ENCODE peak calls at places on chromosomes 11 and 22, in five cellular contexts. A is spleen, T is left ventricle myocardium inferior, X is coronary artery, P is Calu3. Z is an unnamed sample.

GRCh38 chr11:36985562-36985961 is 387.5 kb upstream of the RAG2 start:
- DNase-seq in A (no peak), T (no peak), X (no peak), P (no peak), Z (no peak)

GRCh38 chr11:279040-279965 is 1.1 kb downstream of the NLRP6 start:
- DNase-seq in A (peak), T (no peak), X (no peak), P (no peak), Z (no peak)

GRCh38 chr11:45180888-45181594 is 34.6 kb downstream of the PRDM11 start:
- DNase-seq in A (no peak), T (peak), X (peak), P (peak), Z (peak)

GRCh38 chr22:27412866-27413445 is 388.6 kb downstream of the MN1 start:
- DNase-seq in A (peak), T (no peak), X (no peak), P (no peak), Z (no peak)

GRCh38 chr11:119206512-119207299 is 567 bp downstream of the CBL start:
- DNase-seq in A (peak), T (peak), X (peak), P (peak), Z (peak)

GRCh38 chr11:69111578-69112247 is 44.0 kb upstream of the SMIM38 start:
- DNase-seq in A (no peak), T (no peak), X (no peak), P (no peak), Z (no peak)

GRCh38 chr11:46288451-46288850 is 11.0 kb downstream of the CREB3L1 start:
- DNase-seq in A (no peak), T (no peak), X (no peak), P (no peak), Z (no peak)

GRCh38 chr11:12693485-12694181 is 19.4 kb downstream of the TEAD1 start:
- DNase-seq in A (no peak), T (peak), X (peak), P (peak), Z (peak)

GRCh38 chr11:37449146-37449545 is 851.1 kb upstream of the RAG2 start:
- DNase-seq in A (no peak), T (no peak), X (no peak), P (peak), Z (no peak)

GRCh38 chr22:41826430-41827383 is 6.2 kb upstream of the SREBF2 start:
- DNase-seq in A (no peak), T (no peak), X (no peak), P (no peak), Z (no peak)

GRCh38 chr11:134266440-134266839 is 9.7 kb upstream of the GLB1L3 start:
- DNase-seq in A (no peak), T (no peak), X (no peak), P (no peak), Z (no peak)

GRCh38 chr11:71425851-71426250 is 22.3 kb downstream of the DHCR7 start:
- DNase-seq in A (no peak), T (no peak), X (no peak), P (no peak), Z (no peak)

GRCh38 chr11:96134622-96135021 is 208.4 kb downstream of the MAML2 start:
- DNase-seq in A (no peak), T (no peak), X (no peak), P (no peak), Z (no peak)

GRCh38 chr11:46577058-46577457 is 16.8 kb downstream of the AMBRA1 start:
- DNase-seq in A (no peak), T (no peak), X (no peak), P (no peak), Z (no peak)

GRCh38 chr11:3092603-3093141 is 35.4 kb upstream of the CARS1 start:
- DNase-seq in A (no peak), T (no peak), X (no peak), P (no peak), Z (no peak)

GRCh38 chr11:44943118-44943517 is 7.6 kb downstream of the TP53I11 start:
- DNase-seq in A (peak), T (no peak), X (no peak), P (no peak), Z (no peak)

GRCh38 chr22:36398602-36399472 is 11.1 kb upstream of the MYH9 start:
- DNase-seq in A (no peak), T (no peak), X (no peak), P (peak), Z (no peak)

GRCh38 chr11:59807047-59807446 is 3.5 kb downstream of the MRPL16 start:
- DNase-seq in A (no peak), T (no peak), X (no peak), P (no peak), Z (no peak)

GRCh38 chr11:133326849-133327248 is 205.5 kb downstream of the OPCML start:
- DNase-seq in A (no peak), T (no peak), X (no peak), P (no peak), Z (no peak)

GRCh38 chr11:76388408-76388807 is 7.3 kb downstream of the GVQW3 start:
- DNase-seq in A (no peak), T (no peak), X (no peak), P (no peak), Z (no peak)

GRCh38 chr11:2704896-2705606 is 5.3 kb upstream of the KCNQ1OT1 start:
- DNase-seq in A (peak), T (no peak), X (no peak), P (no peak), Z (no peak)

GRCh38 chr11:36037031-36037430 is 93.2 kb downstream of the LDLRAD3 start:
- DNase-seq in A (no peak), T (peak), X (no peak), P (peak), Z (no peak)

GRCh38 chr11:120391297-120391696 is 55.1 kb downstream of the ARHGEF12 start:
- DNase-seq in A (no peak), T (no peak), X (no peak), P (peak), Z (peak)

GRCh38 chr22:20429254-20430100 is 8.1 kb downstream of the SCARF2 start:
- DNase-seq in A (peak), T (peak), X (no peak), P (peak), Z (peak)

GRCh38 chr11:118263694-118264567 is at the start of gene MPZL2:
- DNase-seq in A (peak), T (peak), X (no peak), P (peak), Z (peak)

GRCh38 chr11:35166369-35167360 is 27.7 kb downstream of the CD44 start:
- DNase-seq in A (peak), T (no peak), X (no peak), P (peak), Z (no peak)

GRCh38 chr11:67298786-67299185 is 4.5 kb upstream of the SSH3 start:
- DNase-seq in A (no peak), T (no peak), X (no peak), P (no peak), Z (no peak)

GRCh38 chr11:129410561-129410960 is 34.9 kb downstream of the BARX2 start:
- DNase-seq in A (no peak), T (no peak), X (no peak), P (no peak), Z (no peak)

GRCh38 chr11:38019072-38019775 is 1421.2 kb upstream of the RAG2 start:
- DNase-seq in A (no peak), T (no peak), X (no peak), P (peak), Z (peak)

GRCh38 chr11:23555085-23555484 is 694.8 kb upstream of the CCDC179 start:
- DNase-seq in A (no peak), T (no peak), X (no peak), P (no peak), Z (no peak)

GRCh38 chr22:38844661-38845367 is 986 bp upstream of the NPTXR start:
- DNase-seq in A (no peak), T (no peak), X (no peak), P (no peak), Z (no peak)

GRCh38 chr22:42366815-42367581 is 65.2 kb downstream of the NFAM1 start:
- DNase-seq in A (no peak), T (peak), X (no peak), P (no peak), Z (no peak)

GRCh38 chr11:108887436-108888238 is 222.8 kb downstream of the DDX10 start:
- DNase-seq in A (no peak), T (no peak), X (no peak), P (no peak), Z (no peak)

GRCh38 chr11:11069741-11070550 is 212.1 kb upstream of the ZBED5 start:
- DNase-seq in A (no peak), T (no peak), X (no peak), P (no peak), Z (no peak)

GRCh38 chr22:39535302-39535805 is 2.8 kb upstream of the RPS19BP1 start:
- DNase-seq in A (no peak), T (no peak), X (no peak), P (no peak), Z (no peak)

GRCh38 chr11:107821199-107821926 is 37.2 kb downstream of the SLC35F2 start:
- DNase-seq in A (no peak), T (no peak), X (no peak), P (no peak), Z (peak)

GRCh38 chr11:78961186-78961782 is 386.6 kb upstream of the NARS2 start:
- DNase-seq in A (no peak), T (no peak), X (no peak), P (peak), Z (peak)

GRCh38 chr22:44957267-44957905 is 52.4 kb downstream of the PHF21B start:
- DNase-seq in A (no peak), T (no peak), X (no peak), P (no peak), Z (no peak)
- TF ChIP-seq CTCF in A (no peak), T (no peak), X (no peak), P (no peak), Z (peak)

DNA sequence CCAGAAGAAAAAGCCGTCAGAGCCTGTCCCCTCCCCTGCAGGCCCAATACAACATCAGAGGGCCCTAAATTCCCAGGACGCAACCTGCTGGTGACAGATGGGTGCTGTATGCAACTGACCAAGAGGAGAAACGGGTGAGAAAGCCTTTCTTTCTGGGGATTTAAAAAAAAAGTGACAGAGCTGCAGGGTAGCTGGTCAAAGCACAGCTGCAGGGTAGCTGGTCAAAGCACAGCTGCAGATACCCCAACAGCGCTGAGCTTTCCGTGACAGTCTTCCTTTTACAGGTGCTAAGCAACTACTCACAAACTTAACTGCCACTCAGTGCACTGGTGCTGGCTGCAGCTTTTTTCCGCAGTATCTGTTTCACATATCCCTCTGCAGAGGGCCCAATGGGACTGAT is 17.8 kb downstream of the AP1B1 start:
- DNase-seq in A (peak), T (no peak), X (no peak), P (no peak), Z (no peak)
- TF ChIP-seq CTCF in A (no peak), T (no peak), X (no peak), P (no peak), Z (no peak)

GRCh38 chr11:73334244-73335203 is 26.4 kb downstream of the ARHGEF17 start:
- DNase-seq in A (no peak), T (peak), X (no peak), P (peak), Z (peak)
- TF ChIP-seq CTCF in A (no peak), T (no peak), X (no peak), P (no peak), Z (no peak)

GRCh38 chr11:124633355-124633754 is 10.7 kb downstream of the TBRG1 start:
- DNase-seq in A (no peak), T (no peak), X (no peak), P (no peak), Z (no peak)
- TF ChIP-seq CTCF in A (no peak), T (peak), X (no peak), P (no peak), Z (peak)

GRCh38 chr11:87878373-87878779 is 296.9 kb downstream of the RAB38 start:
- DNase-seq in A (no peak), T (no peak), X (no peak), P (peak), Z (peak)
- TF ChIP-seq CTCF in A (no peak), T (peak), X (no peak), P (no peak), Z (peak)

DNA sequence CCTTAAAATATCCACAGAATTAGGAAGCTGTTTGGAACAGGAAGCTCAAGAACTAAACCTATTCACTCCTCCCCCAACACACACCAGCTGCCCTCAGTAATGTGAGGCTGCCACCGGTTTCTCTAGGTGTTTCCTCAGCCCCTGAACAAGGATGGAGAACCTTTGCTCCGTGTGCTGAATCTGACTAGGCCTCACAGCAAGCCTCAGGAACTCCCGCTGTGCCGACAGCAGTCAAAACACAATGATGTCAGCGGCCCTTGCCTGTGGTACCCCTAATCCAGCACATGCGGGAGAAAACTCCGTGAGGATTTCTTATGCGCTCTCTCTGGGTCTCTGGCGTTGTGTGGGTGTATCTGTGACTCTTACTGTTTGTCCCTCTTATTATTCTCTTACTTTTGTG is 153.3 kb downstream of the EFCAB6 start:
- DNase-seq in A (no peak), T (no peak), X (no peak), P (no peak), Z (no peak)
- TF ChIP-seq CTCF in A (no peak), T (no peak), X (no peak), P (no peak), Z (no peak)

DNA sequence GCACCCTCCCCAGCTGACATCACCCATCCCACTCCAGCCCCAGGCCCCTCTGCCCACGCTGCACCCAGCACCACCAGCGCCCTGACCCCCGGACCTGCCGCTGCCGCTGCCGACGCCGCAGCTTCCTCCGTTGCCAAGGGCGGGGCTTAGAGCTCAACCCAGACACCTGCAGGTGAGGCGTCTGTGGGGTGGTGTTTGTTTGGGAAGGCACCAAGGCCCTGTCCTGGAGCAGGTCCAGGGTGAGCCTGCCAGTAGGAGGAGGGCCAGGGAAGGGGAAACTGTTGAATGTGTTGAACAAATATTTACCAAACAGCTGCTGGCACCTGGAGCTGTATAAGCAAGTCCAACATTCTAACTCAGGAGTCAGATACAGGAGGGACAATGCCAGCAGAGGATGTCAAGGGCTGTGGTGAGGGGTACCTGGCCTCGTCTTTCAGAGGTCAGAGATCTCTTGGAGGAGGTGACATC is 3.1 kb downstream of the VEGFB start:
- DNase-seq in A (no peak), T (no peak), X (no peak), P (peak), Z (no peak)
- TF ChIP-seq CTCF in A (no peak), T (no peak), X (no peak), P (no peak), Z (no peak)

DNA sequence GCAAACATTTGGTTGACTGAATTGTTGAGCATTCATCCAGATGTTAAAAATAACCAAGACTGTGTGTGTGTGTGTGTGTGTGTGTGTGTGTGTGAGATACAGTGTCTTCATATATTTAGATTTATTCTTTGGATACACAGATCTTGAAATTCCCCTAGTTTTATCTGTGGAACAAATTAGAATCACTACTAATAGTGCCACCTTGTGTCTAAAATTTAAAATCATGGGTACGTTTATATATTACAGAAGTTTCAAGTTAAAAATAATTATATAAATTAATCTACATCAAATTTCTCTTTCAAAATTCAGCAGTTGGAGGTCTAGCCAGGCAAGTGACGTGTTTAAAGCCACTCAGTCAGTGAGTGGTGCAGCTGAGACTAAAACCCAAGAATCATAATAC is 1566.2 kb upstream of the TENM4 start:
- DNase-seq in A (no peak), T (no peak), X (no peak), P (no peak), Z (no peak)
- TF ChIP-seq CTCF in A (no peak), T (no peak), X (no peak), P (no peak), Z (no peak)

Z was measured in endothelial cell.